ENCODE peak calls at places on chromosomes 3 and 15, in eight cellular contexts. M, D, S, W, V, F, R and E are unnamed samples.

GRCh38 chr15:74425634-74426033 is 8.1 kb downstream of the SEMA7A start:
- DNase-seq in M (no peak), W (no peak), F (no peak), S (no peak), V (no peak), D (no peak), R (no peak), E (no peak)

GRCh38 chr3:39605837-39606236 is 138.4 kb downstream of the MOBP start:
- DNase-seq in F (no peak), M (no peak), D (no peak), S (no peak), R (no peak), W (no peak), V (no peak), E (no peak)

GRCh38 chr3:175179055-175179454 is 319.9 kb downstream of the NAALADL2 start:
- DNase-seq in S (no peak), M (no peak), F (no peak), D (no peak), V (no peak), R (no peak), W (no peak), E (peak)

GRCh38 chr3:126982125-126982521 is 792 bp upstream of the PLXNA1 start:
- DNase-seq in D (no peak), M (peak), S (peak), W (peak), R (peak), V (no peak), F (no peak), E (no peak)

GRCh38 chr3:59809016-59809415 is 759.2 kb upstream of the CFAP20DC start:
- DNase-seq in S (no peak), V (no peak), R (peak), M (no peak), D (no peak), W (no peak), F (no peak), E (no peak)

GRCh38 chr3:59771760-59772159 is 721.9 kb upstream of the CFAP20DC start:
- DNase-seq in F (no peak), D (no peak), S (no peak), V (no peak), R (peak), M (no peak), W (no peak), E (peak)

GRCh38 chr15:66961407-66961884 is 104.0 kb upstream of the SMAD3 start:
- DNase-seq in F (no peak), D (no peak), M (no peak), R (no peak), W (no peak), V (no peak), S (no peak), E (no peak)

GRCh38 chr3:76866729-76867461 is 173.0 kb upstream of the ROBO2 start:
- DNase-seq in R (no peak), V (no peak), F (no peak), M (no peak), D (no peak), W (no peak), S (no peak), E (no peak)

GRCh38 chr15:86063328-86064180 is 16.1 kb upstream of the AGBL1 start:
- DNase-seq in W (no peak), D (no peak), V (no peak), S (no peak), R (no peak), M (no peak), F (no peak), E (no peak)

GRCh38 chr15:100972975-100973350 is 53.8 kb downstream of the LRRK1 start:
- DNase-seq in W (no peak), S (peak), D (no peak), R (no peak), V (no peak), M (no peak), F (no peak), E (no peak)

GRCh38 chr15:48800811-48801460 is 9.9 kb downstream of the CEP152 start:
- DNase-seq in W (no peak), D (no peak), R (peak), M (no peak), V (no peak), S (peak), F (no peak), E (peak)

GRCh38 chr3:127787966-127788365 is 34.3 kb downstream of the MGLL start:
- DNase-seq in F (no peak), M (no peak), D (no peak), V (no peak), R (no peak), W (no peak), S (no peak), E (no peak)

GRCh38 chr3:191350389-191351090 is 20.2 kb upstream of the UTS2B start:
- DNase-seq in F (no peak), R (peak), V (no peak), S (no peak), D (no peak), M (no peak), W (no peak), E (no peak)

GRCh38 chr3:71903141-71903540 is 118.2 kb upstream of the PROK2 start:
- DNase-seq in W (no peak), F (no peak), S (no peak), V (no peak), D (no peak), M (no peak), R (no peak), E (no peak)

GRCh38 chr3:71203727-71204488 is 379.6 kb downstream of the FOXP1 start:
- DNase-seq in S (no peak), D (no peak), R (no peak), F (no peak), M (no peak), V (no peak), W (no peak), E (no peak)

GRCh38 chr3:138673641-138674040 is 65.1 kb downstream of the FAIM start:
- DNase-seq in F (no peak), D (no peak), S (peak), V (no peak), W (no peak), R (no peak), M (no peak), E (no peak)

GRCh38 chr3:84836961-84837360 is 121.8 kb upstream of the CADM2 start:
- DNase-seq in F (no peak), M (no peak), R (no peak), W (no peak), V (no peak), S (peak), D (peak), E (no peak)

GRCh38 chr15:30958219-30958618 is 33.2 kb downstream of the MTMR10 start:
- DNase-seq in R (no peak), S (no peak), V (no peak), W (no peak), D (no peak), F (no peak), M (no peak), E (no peak)

GRCh38 chr3:144112437-144112836 is 140.8 kb downstream of the DIPK2A start:
- DNase-seq in W (no peak), D (no peak), F (no peak), S (no peak), M (no peak), R (no peak), V (no peak), E (no peak)

GRCh38 chr3:29335438-29335837 is 54.6 kb downstream of the RBMS3 start:
- DNase-seq in R (peak), F (peak), M (no peak), W (no peak), D (no peak), V (peak), S (peak), E (peak)

GRCh38 chr3:151979914-151980313 is 106.5 kb downstream of the SUCNR1 start:
- DNase-seq in S (peak), F (no peak), V (no peak), D (no peak), M (no peak), R (no peak), W (no peak), E (no peak)

GRCh38 chr3:146581080-146581601 is 24.0 kb downstream of the PLSCR5 start:
- DNase-seq in D (no peak), V (no peak), W (no peak), R (no peak), M (no peak), S (no peak), F (no peak), E (no peak)

GRCh38 chr15:87570186-87570585 is 686.4 kb downstream of the NTRK3 start:
- DNase-seq in R (peak), S (no peak), V (no peak), W (no peak), M (no peak), D (no peak), F (no peak), E (no peak)

GRCh38 chr3:69244036-69244435 is 121.6 kb upstream of the LMOD3 start:
- DNase-seq in M (no peak), S (peak), W (no peak), F (no peak), V (no peak), R (no peak), D (no peak), E (no peak)

GRCh38 chr15:101107625-101108457 is 144.0 kb downstream of the CHSY1 start:
- DNase-seq in W (no peak), V (no peak), D (no peak), F (no peak), R (no peak), S (no peak), M (no peak), E (no peak)

GRCh38 chr15:52255935-52256334 is 39.7 kb downstream of the MYO5C start:
- DNase-seq in M (no peak), W (no peak), V (no peak), R (no peak), F (no peak), D (no peak), S (no peak), E (no peak)

GRCh38 chr3:153284282-153284938 is 122.4 kb downstream of the RAP2B start:
- DNase-seq in S (no peak), M (peak), D (peak), F (peak), R (peak), W (peak), V (peak), E (peak)

GRCh38 chr3:118842147-118842863 is 192.3 kb downstream of the IGSF11 start:
- DNase-seq in R (peak), S (peak), D (no peak), W (no peak), V (no peak), M (peak), F (no peak), E (no peak)

GRCh38 chr15:88331291-88331690 is 74.8 kb upstream of the NTRK3 start:
- DNase-seq in F (no peak), R (peak), V (no peak), M (peak), D (no peak), S (peak), W (peak), E (peak)

GRCh38 chr3:31452495-31453106 is 80.1 kb upstream of the STT3B start:
- DNase-seq in F (no peak), R (no peak), V (no peak), M (no peak), S (no peak), W (no peak), D (no peak), E (no peak)

GRCh38 chr3:134375542-134376384 is 1.5 kb upstream of the AMOTL2 start:
- DNase-seq in M (no peak), V (peak), W (no peak), F (peak), D (no peak), R (no peak), S (no peak), E (no peak)